ENCODE peak calls at places on chromosomes 16 and 17, in seven cellular contexts. F is A172; H is NCI-H2081; W is uterus; U is activated CD4-positive, alpha-beta memory T cell treated with anti-CD3 and anti-CD28 coated beads, Interleukin-2, amount 10 ng/mL, durations not matched to agents 7 days and 5 days; R is amniotic epithelial cell; E is HCT116. J is an unnamed sample.

GRCh38 chr16:72938426-72939164 is 109.3 kb downstream of the ZFHX3 start:
- DNase-seq in H (no peak), U (no peak), E (no peak), F (peak; percentile 52), R (peak; percentile 41), W (peak; percentile 84), J (peak; percentile 84)

GRCh38 chr16:70478169-70478568 is 23.8 kb downstream of the FCSK start:
- DNase-seq in R (no peak), U (no peak), F (no peak), E (no peak), H (no peak), W (no peak), J (no peak)

GRCh38 chr17:17612085-17613022 is 20.8 kb upstream of the PEMT start:
- DNase-seq in U (no peak), W (no peak), R (no peak), E (no peak), H (no peak), F (no peak), J (no peak)

GRCh38 chr17:37111329-37111728 is 162.6 kb downstream of the AATF start:
- DNase-seq in F (no peak), E (no peak), U (no peak), W (no peak), H (no peak), R (no peak), J (no peak)

GRCh38 chr16:72783716-72784320 is 264.1 kb downstream of the ZFHX3 start:
- DNase-seq in W (no peak), F (peak; percentile 8), E (no peak), U (no peak), R (peak; percentile 35), H (no peak), J (no peak)

GRCh38 chr16:56193951-56194726 is 2.9 kb downstream of the GNAO1 start:
- DNase-seq in W (peak; percentile 84), E (no peak), H (peak; percentile 84), R (peak; percentile 57), U (peak; percentile 64), F (peak; percentile 5), J (peak; percentile 87)

GRCh38 chr16:3089717-3090592 is 9.1 kb downstream of the ZSCAN10 start:
- DNase-seq in H (peak; percentile 8), R (no peak), E (no peak), W (no peak), F (no peak), U (no peak), J (no peak)

GRCh38 chr16:85523602-85524364 is 89.3 kb upstream of the GSE1 start:
- DNase-seq in F (peak; percentile 78), H (peak; percentile 47), R (peak; percentile 72), E (no peak), W (no peak), U (no peak), J (peak; percentile 53)

GRCh38 chr17:50265690-50266306 is 8.5 kb upstream of the TMEM92 start:
- DNase-seq in U (no peak), F (no peak), H (no peak), R (no peak), E (no peak), W (peak; percentile 16), J (no peak)

GRCh38 chr16:89257757-89258465 is 40.4 kb downstream of the ZNF778 start:
- DNase-seq in E (no peak), R (no peak), W (no peak), F (no peak), U (no peak), H (no peak), J (no peak)

GRCh38 chr16:2520784-2521577 is 810 bp downstream of the AMDHD2 start:
- DNase-seq in E (no peak), R (peak; percentile 27), H (no peak), F (no peak), U (peak; percentile 75), W (no peak), J (peak; percentile 23)

GRCh38 chr16:10181196-10182162 is 749 bp downstream of the GRIN2A start:
- DNase-seq in R (peak; percentile 10), U (peak; percentile 46), E (peak; percentile 21), F (no peak), W (peak; percentile 32), H (no peak), J (no peak)

GRCh38 chr17:74123350-74123749 is 80.1 kb upstream of the RPL38 start:
- DNase-seq in E (no peak), F (peak; percentile 88), H (no peak), U (no peak), W (no peak), R (peak; percentile 1), J (no peak)

GRCh38 chr17:49518346-49519078 is 23.4 kb downstream of the NGFR start:
- DNase-seq in E (no peak), R (no peak), F (no peak), H (no peak), U (no peak), W (no peak), J (no peak)

GRCh38 chr17:76888661-76889060 is 20.5 kb downstream of the MGAT5B start:
- DNase-seq in R (no peak), W (no peak), E (no peak), F (no peak), U (no peak), H (no peak), J (no peak)

GRCh38 chr17:41625602-41626001 is 1.2 kb upstream of the KRT17 start:
- DNase-seq in U (no peak), W (no peak), R (no peak), E (no peak), F (peak; percentile 35), H (no peak), J (peak; percentile 34)

GRCh38 chr17:6145946-6146345 is 75.8 kb downstream of the WSCD1 start:
- DNase-seq in H (no peak), U (no peak), E (no peak), F (no peak), R (no peak), W (no peak), J (no peak)

GRCh38 chr16:2061526-2061925 is 13.7 kb downstream of the TSC2 start:
- DNase-seq in F (no peak), R (no peak), E (no peak), H (no peak), W (no peak), U (no peak), J (no peak)

GRCh38 chr17:1045456-1045855 is 48.5 kb downstream of the TIMM22 start:
- DNase-seq in W (no peak), F (no peak), E (no peak), R (no peak), U (no peak), H (no peak), J (no peak)

GRCh38 chr17:31752570-31752969 is 106.5 kb downstream of the COPRS start:
- DNase-seq in U (no peak), H (no peak), F (no peak), E (no peak), W (no peak), R (no peak), J (no peak)

GRCh38 chr16:56111100-56111499 is 80.2 kb upstream of the GNAO1 start:
- DNase-seq in E (no peak), R (no peak), W (no peak), U (no peak), F (no peak), H (no peak), J (no peak)

GRCh38 chr17:18185391-18185790 is 1.8 kb downstream of the ALKBH5 start:
- DNase-seq in U (no peak), R (peak; percentile 56), F (no peak), W (no peak), E (no peak), H (no peak), J (no peak)

GRCh38 chr17:70132505-70132904 is 36.8 kb upstream of the KCNJ2 start:
- DNase-seq in E (no peak), U (no peak), F (no peak), R (no peak), W (no peak), H (no peak), J (no peak)

GRCh38 chr17:30808785-30809286 is 15.7 kb downstream of the CRLF3 start:
- DNase-seq in R (no peak), E (no peak), H (no peak), F (no peak), W (no peak), U (peak; percentile 55), J (peak; percentile 3)

GRCh38 chr17:8138366-8138671 is 13.9 kb downstream of the PER1 start:
- DNase-seq in W (no peak), H (no peak), F (no peak), U (no peak), R (no peak), E (no peak), J (no peak)

GRCh38 chr16:87780385-87780989 is 14.7 kb upstream of the KLHDC4 start:
- DNase-seq in W (no peak), H (peak; percentile 48), F (peak; percentile 27), R (peak; percentile 46), E (no peak), U (peak; percentile 69), J (no peak)

GRCh38 chr17:48503747-48504146 is 27.1 kb downstream of the HOXB1 start:
- DNase-seq in H (no peak), R (peak; percentile 90), W (no peak), E (no peak), U (no peak), F (no peak), J (no peak)

GRCh38 chr17:67289174-67289876 is 44.3 kb upstream of the HELZ start:
- DNase-seq in F (no peak), U (no peak), H (no peak), R (peak; percentile 33), W (peak; percentile 76), E (no peak), J (peak; percentile 93)

GRCh38 chr16:3934491-3935185 is 54.1 kb upstream of the CREBBP start:
- DNase-seq in E (no peak), W (no peak), R (no peak), F (no peak), H (no peak), U (no peak), J (no peak)

GRCh38 chr16:67481561-67482259 is 753 bp upstream of the ATP6V0D1 start:
- DNase-seq in F (no peak), H (peak; percentile 13), U (peak; percentile 69), R (no peak), W (peak; percentile 61), E (no peak), J (peak; percentile 78)

GRCh38 chr17:32519769-32520701 is 33.2 kb downstream of the CDK5R1 start:
- DNase-seq in W (no peak), E (no peak), H (no peak), F (peak; percentile 64), U (peak; percentile 72), R (no peak), J (no peak)

GRCh38 chr16:27724491-27724878 is 174.5 kb downstream of the KATNIP start:
- DNase-seq in F (no peak), W (no peak), H (no peak), E (no peak), U (no peak), R (no peak), J (no peak)

GRCh38 chr17:80805032-80805751 is 186.4 kb upstream of the CHMP6 start:
- DNase-seq in U (no peak), F (no peak), E (no peak), R (peak; percentile 18), W (no peak), H (no peak), J (no peak)

GRCh38 chr16:68936729-68937631 is 93.6 kb downstream of the TANGO6 start:
- DNase-seq in R (peak; percentile 64), U (no peak), E (no peak), F (no peak), W (no peak), H (no peak), J (no peak)

GRCh38 chr17:43831633-43832032 is 1.3 kb downstream of the MPP3 start:
- DNase-seq in F (no peak), W (no peak), H (no peak), R (no peak), U (no peak), E (no peak), J (no peak)